ENCODE peak calls at places on chromosomes 5 and 9, in four cellular contexts. Z is breast epithelium, T is IMR-90, K is lower lobe of right lung. Q is an unnamed sample. For H3K9me3 and H3K27me3, the result is how much of the 10 kb centered on the place peaks cover.

GRCh38 chr5:171521219-171521633 is 101.8 kb downstream of the FGF18 start:
- DNase-seq in Z (no peak), T (peak), K (no peak), Q (no peak)

GRCh38 chr5:148913985-148914421 is 87.6 kb downstream of the ADRB2 start:
- DNase-seq in Z (no peak), T (peak), K (no peak), Q (no peak)

GRCh38 chr5:80781356-80781755 is 126.6 kb upstream of the DHFR start:
- DNase-seq in Z (no peak), T (peak), K (no peak), Q (no peak)

GRCh38 chr5:16992006-16992405 is 55.9 kb upstream of the MYO10 start:
- DNase-seq in Z (no peak), T (peak), K (no peak), Q (no peak)

GRCh38 chr5:147170603-147171002 is 64.2 kb upstream of the STK32A start:
- DNase-seq in Z (no peak), T (no peak), K (no peak), Q (no peak)

GRCh38 chr9:132404228-132404881 is 2.3 kb downstream of the TTF1 start:
- DNase-seq in Z (no peak), T (no peak), K (no peak), Q (no peak)

GRCh38 chr9:17744786-17745185 is 165.9 kb downstream of the SH3GL2 start:
- DNase-seq in Z (no peak), T (peak), K (no peak), Q (no peak)

GRCh38 chr5:57450991-57451876 is 31.4 kb downstream of the ACTBL2 start:
- DNase-seq in Z (no peak), T (peak), K (no peak), Q (no peak)

GRCh38 chr5:132839426-132840301 is 9.2 kb upstream of the SHROOM1 start:
- DNase-seq in Z (no peak), T (peak), K (no peak), Q (no peak)

GRCh38 chr5:6163913-6164312 is 214.4 kb downstream of the MED10 start:
- DNase-seq in Z (no peak), T (no peak), K (no peak), Q (no peak)

GRCh38 chr5:149217802-149218153 is 53.9 kb upstream of the AFAP1L1 start:
- DNase-seq in Z (no peak), T (no peak), K (peak), Q (no peak)

GRCh38 chr5:102866315-102866693 is 111.2 kb downstream of the PAM start:
- DNase-seq in Z (no peak), T (peak), K (no peak), Q (no peak)

GRCh38 chr5:72511371-72512178 is 4.4 kb upstream of the ZNF366 start:
- DNase-seq in Z (no peak), T (peak), K (no peak), Q (no peak)

GRCh38 chr5:94181940-94182339 is 436.5 kb downstream of the KIAA0825 start:
- DNase-seq in Z (no peak), T (peak), K (no peak), Q (no peak)

GRCh38 chr5:92836861-92837755 is 743.9 kb downstream of the NR2F1-AS1 start:
- DNase-seq in Z (no peak), T (peak), K (no peak), Q (no peak)

GRCh38 chr9:123365287-123365880 is 9.4 kb downstream of the CRB2 start:
- DNase-seq in Z (no peak), T (no peak), K (no peak), Q (no peak)

GRCh38 chr9:131590449-131590848 is 45.1 kb downstream of the PRRT1B start:
- DNase-seq in Z (no peak), T (no peak), K (no peak), Q (no peak)

GRCh38 chr5:102782245-102782872 is 27.3 kb downstream of the PAM start:
- DNase-seq in Z (no peak), T (no peak), K (no peak), Q (no peak)

GRCh38 chr5:122844136-122844915 is 1.1 kb upstream of the SNX24 start:
- DNase-seq in Z (no peak), T (no peak), K (no peak), Q (no peak)

GRCh38 chr5:83777856-83778255 is 57.2 kb upstream of the HAPLN1 start:
- DNase-seq in Z (no peak), T (no peak), K (no peak), Q (no peak)

GRCh38 chr5:95662946-95663345 is 16.4 kb downstream of the RFESD start:
- DNase-seq in Z (no peak), T (no peak), K (no peak), Q (no peak)

GRCh38 chr5:114782217-114782616 is 387.5 kb downstream of the TRIM36 start:
- DNase-seq in Z (no peak), T (no peak), K (no peak), Q (no peak)

GRCh38 chr9:117720555-117720954 is 16.4 kb downstream of the TLR4 start:
- DNase-seq in Z (no peak), T (no peak), K (no peak), Q (no peak)

GRCh38 chr5:39520232-39520572 is 95.4 kb upstream of the DAB2 start:
- DNase-seq in Z (no peak), T (peak), K (no peak), Q (no peak)

GRCh38 chr9:10690546-10690945 is 77.7 kb upstream of the PTPRD start:
- DNase-seq in Z (no peak), T (no peak), K (no peak), Q (no peak)
- H3K9me3 ChIP-seq in Z (under half), T (under half), K (under half), Q (under half)

GRCh38 chr9:37007295-37007694 is 26.8 kb downstream of the PAX5 start:
- DNase-seq in Z (no peak), T (no peak), K (no peak), Q (no peak)

GRCh38 chr9:37011530-37011929 is 22.5 kb downstream of the PAX5 start:
- DNase-seq in Z (no peak), T (no peak), K (no peak), Q (no peak)

GRCh38 chr9:37005517-37006140 is 28.4 kb downstream of the PAX5 start:
- DNase-seq in Z (no peak), T (no peak), K (no peak), Q (no peak)

GRCh38 chr9:37010976-37011375 is 23.1 kb downstream of the PAX5 start:
- DNase-seq in Z (no peak), T (no peak), K (no peak), Q (no peak)

GRCh38 chr9:37010180-37010579 is 23.9 kb downstream of the PAX5 start:
- DNase-seq in Z (no peak), T (no peak), K (no peak), Q (no peak)
- H3K27me3 ChIP-seq in Z (under half), T (half or more), K (under half), Q (half or more)

GRCh38 chr9:137339606-137340462 is 37.8 kb upstream of the NRARP start:
- DNase-seq in Z (no peak), T (peak), K (no peak), Q (no peak)
- H3K9me3 ChIP-seq in Z (under half), T (under half), K (under half), Q (under half)

DNA sequence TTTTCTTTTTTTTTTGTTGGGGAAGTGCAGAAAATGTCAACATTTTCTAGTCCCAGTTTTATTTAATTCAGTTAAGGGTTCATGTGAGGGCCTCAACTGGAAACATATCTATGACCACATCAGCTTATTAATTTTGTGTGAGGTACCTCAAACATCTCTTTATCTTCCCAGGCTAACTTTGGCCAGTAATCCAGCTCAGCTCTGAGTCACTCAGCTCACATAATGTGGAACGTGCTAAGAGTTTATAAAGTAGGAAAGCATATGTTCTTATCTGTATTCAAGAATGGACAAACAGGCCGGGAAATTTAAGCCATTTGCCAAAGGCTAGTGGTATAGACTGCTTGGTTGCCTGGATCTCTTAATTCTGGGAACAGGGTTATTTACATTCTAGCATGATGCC is 118.4 kb downstream of the INSYN2B start:
- DNase-seq in Z (no peak), T (peak), K (no peak), Q (no peak)
- H3K27me3 ChIP-seq in Z (under half), T (under half), K (under half), Q (under half)

DNA sequence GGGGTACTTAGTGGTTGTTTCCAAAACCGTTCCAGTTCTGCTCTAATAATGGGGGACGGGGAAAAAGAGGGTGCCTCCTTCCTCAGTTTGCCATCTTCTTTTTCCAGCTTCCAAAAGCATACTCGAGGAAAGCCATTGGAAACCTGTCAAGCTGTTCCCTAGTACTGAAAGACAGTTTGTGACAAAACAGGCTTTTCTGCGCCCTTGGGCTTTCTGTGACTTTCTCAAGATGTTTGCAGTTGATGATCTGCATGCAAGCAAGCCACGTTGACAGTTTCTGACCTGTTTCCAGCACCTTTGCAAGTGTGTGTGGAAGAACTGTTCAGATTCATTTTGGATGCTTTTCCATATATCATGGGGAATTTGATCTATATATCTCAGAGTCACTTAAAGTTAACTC is 26.7 kb upstream of the PALM2AKAP2 start:
- DNase-seq in Z (no peak), T (no peak), K (no peak), Q (no peak)
- H3K9me3 ChIP-seq in Z (under half), T (under half), K (under half), Q (under half)

GRCh38 chr5:75707911-75708509 is 9.2 kb downstream of the POC5 start:
- DNase-seq in Z (no peak), T (peak), K (no peak), Q (no peak)

GRCh38 chr5:75701856-75702255 is 15.4 kb downstream of the POC5 start:
- DNase-seq in Z (no peak), T (no peak), K (no peak), Q (no peak)

GRCh38 chr5:75712091-75712490 is 5.1 kb downstream of the POC5 start:
- DNase-seq in Z (no peak), T (no peak), K (no peak), Q (no peak)

GRCh38 chr5:75710630-75711029 is 6.6 kb downstream of the POC5 start:
- DNase-seq in Z (no peak), T (no peak), K (no peak), Q (no peak)

DNA sequence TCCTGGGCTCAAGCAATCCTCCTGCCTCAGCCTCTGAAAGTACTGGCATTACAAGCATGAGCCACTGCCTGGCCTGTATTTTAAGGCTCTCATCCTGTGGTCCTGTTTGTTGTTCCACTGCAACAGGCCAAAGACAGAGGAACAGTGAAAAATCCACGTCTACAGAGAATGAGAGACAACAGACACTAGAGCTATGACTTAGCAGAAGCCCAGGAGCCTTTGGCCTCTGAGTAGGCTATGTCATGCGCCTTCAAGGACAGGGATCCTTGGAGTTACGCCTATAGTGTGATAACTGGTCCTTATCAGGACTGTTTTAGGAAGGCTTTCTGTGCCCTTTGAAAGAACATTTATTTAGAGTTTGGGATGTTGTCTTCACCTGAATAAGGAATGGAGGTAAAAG is 10.5 kb downstream of the POC5 start:
- DNase-seq in Z (no peak), T (no peak), K (no peak), Q (no peak)
- H3K27me3 ChIP-seq in Z (under half), T (under half), K (under half), Q (under half)

Q was measured in left lung.